ENCODE peak calls at places on chromosomes 7 and 10, in seven cellular contexts. E, H, Y, U, K, R and G are unnamed samples.
A peak's percentile ranks its signal among the peaks of the same experiment; 100 is the strongest.

GRCh38 chr10:74991435-74991834 is 120.0 kb upstream of the SAMD8 start:
- DNase-seq in H (peak; percentile 64), E (no peak), Y (peak; percentile 20), U (peak; percentile 36), K (peak; percentile 42), R (no peak), G (no peak)

GRCh38 chr10:92103376-92104084 is 180.0 kb downstream of the BTAF1 start:
- DNase-seq in R (no peak), Y (no peak), K (no peak), U (no peak), H (peak; percentile 6), E (peak; percentile 48), G (no peak)

GRCh38 chr7:139118234-139118802 is 8.8 kb upstream of the ZC3HAV1 start:
- DNase-seq in K (no peak), Y (peak; percentile 28), E (peak; percentile 7), H (peak; percentile 92), U (no peak), R (no peak), G (no peak)

GRCh38 chr10:21308018-21308417 is 217.5 kb downstream of the SKIDA1 start:
- DNase-seq in H (no peak), R (no peak), K (no peak), U (no peak), Y (no peak), E (no peak), G (no peak)

GRCh38 chr10:71816931-71817631 is 34.0 kb downstream of the PSAP start:
- DNase-seq in U (no peak), R (no peak), E (no peak), H (no peak), K (no peak), Y (no peak), G (no peak)

GRCh38 chr7:159175792-159176191 is 31.1 kb upstream of the VIPR2 start:
- DNase-seq in K (no peak), E (no peak), U (no peak), R (no peak), Y (no peak), H (no peak), G (no peak)

GRCh38 chr7:90834771-90835170 is 238.7 kb downstream of the CDK14 start:
- DNase-seq in Y (no peak), K (no peak), H (no peak), E (no peak), R (no peak), U (no peak), G (no peak)

GRCh38 chr7:75575488-75576112 is 83.5 kb downstream of the SPDYE5 start:
- DNase-seq in Y (peak; percentile 59), U (no peak), H (no peak), E (no peak), R (no peak), K (no peak), G (no peak)

GRCh38 chr7:29289156-29290021 is 94.8 kb downstream of the CHN2 start:
- DNase-seq in H (no peak), U (peak; percentile 95), E (peak; percentile 35), K (no peak), R (peak; percentile 50), Y (no peak), G (no peak)

GRCh38 chr10:42979730-42980467 is 97.0 kb upstream of the RET start:
- DNase-seq in Y (no peak), H (no peak), R (peak; percentile 21), U (no peak), K (no peak), E (no peak), G (no peak)

GRCh38 chr7:127871226-127871625 is 160.0 kb downstream of the LRRC4 start:
- DNase-seq in H (no peak), Y (no peak), K (no peak), E (no peak), R (no peak), U (no peak), G (no peak)

GRCh38 chr10:62045765-62046521 is 144.4 kb downstream of the ARID5B start:
- DNase-seq in H (no peak), E (peak; percentile 91), K (no peak), R (no peak), U (peak; percentile 59), Y (peak; percentile 72), G (peak; percentile 50)

GRCh38 chr10:59387951-59388431 is 25.6 kb upstream of the FAM13C start:
- DNase-seq in Y (peak; percentile 70), H (peak; percentile 43), U (no peak), R (no peak), E (peak; percentile 93), K (no peak), G (no peak)

GRCh38 chr10:82953331-82953730 is 1078.3 kb downstream of the NRG3 start:
- DNase-seq in U (no peak), H (no peak), K (no peak), R (no peak), E (no peak), Y (no peak), G (no peak)

GRCh38 chr10:28200804-28201203 is 102.1 kb downstream of the MPP7 start:
- DNase-seq in U (no peak), K (no peak), H (no peak), R (no peak), Y (no peak), E (no peak), G (no peak)

GRCh38 chr10:78802866-78803265 is 265.9 kb upstream of the ZMIZ1 start:
- DNase-seq in E (peak; percentile 20), R (no peak), H (no peak), Y (peak; percentile 91), U (no peak), K (no peak), G (no peak)

GRCh38 chr10:101014966-101015581 is 15.5 kb downstream of the LZTS2 start:
- DNase-seq in H (peak; percentile 74), R (no peak), Y (peak; percentile 59), K (no peak), U (no peak), E (peak; percentile 93), G (no peak)

GRCh38 chr7:43650457-43651052 is 67.6 kb downstream of the STK17A start:
- DNase-seq in Y (peak; percentile 41), E (no peak), U (peak; percentile 55), R (no peak), H (no peak), K (no peak), G (peak; percentile 76)

GRCh38 chr10:21494221-21495001 is 31.1 kb downstream of the SKIDA1 start:
- DNase-seq in K (peak; percentile 66), U (no peak), H (no peak), Y (peak; percentile 64), R (no peak), E (no peak), G (no peak)

GRCh38 chr7:70210200-70210960 is 612.1 kb downstream of the AUTS2 start:
- DNase-seq in Y (no peak), U (no peak), H (no peak), R (no peak), E (no peak), K (no peak), G (no peak)

GRCh38 chr7:115038158-115038557 is 116.3 kb downstream of the MDFIC start:
- DNase-seq in K (no peak), H (no peak), R (peak; percentile 18), Y (no peak), E (no peak), U (no peak), G (no peak)

GRCh38 chr7:142870575-142871259 is 14.8 kb downstream of the TRPV6 start:
- DNase-seq in Y (no peak), U (no peak), K (no peak), H (no peak), R (no peak), E (no peak), G (no peak)

GRCh38 chr7:126657137-126657536 is 595.6 kb downstream of the GRM8 start:
- DNase-seq in R (no peak), U (no peak), Y (no peak), E (no peak), K (no peak), H (no peak), G (no peak)

GRCh38 chr7:132783824-132784223 is 207.6 kb upstream of the PLXNA4 start:
- DNase-seq in H (peak; percentile 57), E (peak; percentile 86), U (no peak), Y (peak; percentile 53), K (no peak), R (peak; percentile 74), G (no peak)

GRCh38 chr7:134458341-134458805 is 527 bp downstream of the AKR1B1 start:
- DNase-seq in R (peak; percentile 58), E (no peak), K (peak; percentile 72), H (no peak), Y (peak; percentile 78), U (peak; percentile 89), G (no peak)